ENCODE peak calls at places on chromosomes 5 and 9, in five cellular contexts. V is GM23338; G is effector memory CD4-positive, alpha-beta T cell; F is thyroid gland; M is PC-3. P is an unnamed sample.

GRCh38 chr9:99351647-99352046 is 129.6 kb downstream of the SEC61B start:
- DNase-seq in V (peak; percentile 33), G (no peak), F (no peak), M (no peak), P (no peak)

GRCh38 chr9:35407846-35408245 is 82.1 kb upstream of the RUSC2 start:
- DNase-seq in V (peak; percentile 4), G (no peak), F (no peak), M (no peak), P (no peak)

GRCh38 chr5:10832987-10833386 is 72.0 kb upstream of the DAP start:
- DNase-seq in V (no peak), G (no peak), F (no peak), M (no peak), P (no peak)

GRCh38 chr9:117462926-117463325 is 48.1 kb upstream of the ASTN2 start:
- DNase-seq in V (no peak), G (no peak), F (no peak), M (no peak), P (no peak)

GRCh38 chr9:108565651-108566378 is 290.0 kb downstream of the ACTL7B start:
- DNase-seq in V (peak; percentile 94), G (no peak), F (peak; percentile 47), M (peak; percentile 90), P (no peak)

GRCh38 chr5:19125956-19126713 is 861.9 kb downstream of the CDH18 start:
- DNase-seq in V (no peak), G (no peak), F (no peak), M (peak; percentile 57), P (no peak)

GRCh38 chr9:93039456-93039855 is 19.0 kb upstream of the SUSD3 start:
- DNase-seq in V (no peak), G (no peak), F (no peak), M (no peak), P (no peak)

GRCh38 chr5:139137703-139138102 is 60.5 kb downstream of the SIL1 start:
- DNase-seq in V (peak; percentile 64), G (no peak), F (no peak), M (peak; percentile 14), P (no peak)

GRCh38 chr9:128115187-128116103 is 12.1 kb downstream of the PTGES2 start:
- DNase-seq in V (no peak), G (no peak), F (peak; percentile 32), M (no peak), P (no peak)

GRCh38 chr5:14440598-14441401 is 140.8 kb upstream of the OTULINL start:
- DNase-seq in V (no peak), G (no peak), F (peak; percentile 50), M (no peak), P (no peak)

GRCh38 chr9:89999176-89999533 is 394.3 kb downstream of the GADD45G start:
- DNase-seq in V (no peak), G (no peak), F (peak; percentile 82), M (peak; percentile 55), P (no peak)

GRCh38 chr9:90001756-90002155 is 396.9 kb downstream of the GADD45G start:
- DNase-seq in V (no peak), G (no peak), F (no peak), M (no peak), P (no peak)

GRCh38 chr9:90000925-90001324 is 396.1 kb downstream of the GADD45G start:
- DNase-seq in V (no peak), G (no peak), F (no peak), M (no peak), P (no peak)

GRCh38 chr9:90002299-90003045 is 397.7 kb downstream of the GADD45G start:
- DNase-seq in V (no peak), G (no peak), F (no peak), M (no peak), P (no peak)

DNA sequence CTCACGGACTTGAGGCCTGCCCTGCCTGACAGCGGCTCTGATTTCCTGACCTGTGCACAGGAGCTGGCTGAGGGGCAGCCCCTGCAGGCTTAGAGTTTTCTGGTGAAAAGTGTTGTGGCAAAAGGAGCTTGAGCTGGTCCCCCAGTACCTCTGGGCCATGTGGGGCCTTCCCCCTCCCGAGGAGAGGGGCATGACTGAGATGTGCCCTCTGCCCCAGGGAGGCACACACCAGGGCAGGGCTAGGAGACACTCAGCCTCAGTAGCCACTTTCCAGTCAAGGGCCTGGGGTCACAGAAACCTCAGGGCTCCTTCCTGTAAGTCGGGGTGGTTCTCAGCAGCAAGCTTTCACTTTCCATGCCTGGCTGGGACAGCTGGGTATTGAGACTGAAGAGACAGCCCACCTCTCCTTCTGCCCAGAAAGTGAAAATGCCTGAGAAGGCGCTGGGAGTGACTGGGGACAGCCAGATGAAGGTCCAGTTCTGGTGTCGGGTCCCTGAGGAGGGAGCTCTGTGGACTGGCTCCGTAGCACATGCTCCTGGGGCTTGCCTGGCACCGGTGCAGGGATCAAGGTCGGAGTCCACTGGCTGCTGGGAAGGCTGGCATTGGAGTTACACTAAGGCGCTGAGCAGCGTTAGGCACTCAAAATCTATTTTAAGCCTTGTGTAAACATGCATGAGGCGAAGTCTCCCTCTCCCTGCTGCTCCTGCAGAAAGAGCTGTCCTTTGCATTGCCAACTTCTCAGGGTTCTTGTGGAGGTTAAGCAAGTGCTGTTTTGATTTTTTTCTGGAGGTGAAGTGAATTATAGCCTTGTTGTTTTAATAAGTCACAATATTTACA is 394.9 kb downstream of the GADD45G start:
- DNase-seq in V (peak; percentile 6), G (no peak), F (peak; percentile 88), M (peak; percentile 35), P (no peak)
- H3K4me3 ChIP-seq in V (no peak overlapping the region), G (peak overlapping the region; percentile 31), F (no peak overlapping the region), M (peak overlapping the region; percentile 39), P (peak overlapping the region; percentile 63)

DNA sequence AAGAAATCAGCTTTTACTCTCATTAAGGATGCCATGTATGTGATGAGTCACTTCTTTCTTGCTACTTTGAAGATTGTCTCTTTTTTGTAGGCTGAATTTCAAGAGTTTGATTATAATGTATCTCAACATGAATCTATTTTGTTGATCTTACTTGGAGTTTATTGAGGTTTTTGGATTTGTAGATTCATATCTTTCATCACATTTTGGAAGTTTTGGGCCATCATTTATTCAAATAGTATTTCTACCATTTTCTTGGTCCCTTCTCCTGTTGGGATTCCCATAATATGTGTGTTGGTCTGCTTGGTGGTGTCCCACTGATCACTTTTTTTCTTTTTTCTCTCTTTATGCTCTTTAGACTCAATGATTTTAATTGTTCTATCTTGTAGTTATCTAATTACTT is 116.3 kb downstream of the CNTLN start:
- DNase-seq in V (no peak), G (no peak), F (no peak), M (no peak), P (no peak)
- H3K27ac ChIP-seq in V (no peak overlapping the region), G (no peak overlapping the region), F (no peak overlapping the region), M (no peak overlapping the region), P (no peak overlapping the region)

GRCh38 chr5:6715758-6716633 is 2.8 kb downstream of the TENT4A start:
- DNase-seq in V (no peak), G (no peak), F (no peak), M (no peak), P (peak; percentile 33)
- H3K4me1 ChIP-seq in V (peaks cover 26% of the 10 kb centered on the region), G (peaks cover 34% of the 10 kb centered on the region), F (peaks cover 31% of the 10 kb centered on the region), M (peaks cover 42% of the 10 kb centered on the region), P (peaks cover 43% of the 10 kb centered on the region)

GRCh38 chr5:33438996-33439395 is 1.8 kb upstream of the TARS1 start:
- DNase-seq in V (no peak), G (no peak), F (no peak), M (no peak), P (no peak)
- H3K4me3 ChIP-seq in V (peak overlapping the region; percentile 95), G (no peak overlapping the region), F (no peak overlapping the region), M (peak overlapping the region; percentile 92), P (no peak overlapping the region)

GRCh38 chr9:84869091-84869490 is 199.6 kb downstream of the NTRK2 start:
- DNase-seq in V (no peak), G (no peak), F (no peak), M (no peak), P (no peak)

GRCh38 chr9:84866402-84866801 is 196.9 kb downstream of the NTRK2 start:
- DNase-seq in V (no peak), G (no peak), F (no peak), M (no peak), P (no peak)

GRCh38 chr9:84862786-84863185 is 193.3 kb downstream of the NTRK2 start:
- DNase-seq in V (peak; percentile 89), G (no peak), F (peak; percentile 5), M (no peak), P (no peak)

GRCh38 chr9:84863372-84863771 is 193.8 kb downstream of the NTRK2 start:
- DNase-seq in V (no peak), G (no peak), F (no peak), M (no peak), P (no peak)

DNA sequence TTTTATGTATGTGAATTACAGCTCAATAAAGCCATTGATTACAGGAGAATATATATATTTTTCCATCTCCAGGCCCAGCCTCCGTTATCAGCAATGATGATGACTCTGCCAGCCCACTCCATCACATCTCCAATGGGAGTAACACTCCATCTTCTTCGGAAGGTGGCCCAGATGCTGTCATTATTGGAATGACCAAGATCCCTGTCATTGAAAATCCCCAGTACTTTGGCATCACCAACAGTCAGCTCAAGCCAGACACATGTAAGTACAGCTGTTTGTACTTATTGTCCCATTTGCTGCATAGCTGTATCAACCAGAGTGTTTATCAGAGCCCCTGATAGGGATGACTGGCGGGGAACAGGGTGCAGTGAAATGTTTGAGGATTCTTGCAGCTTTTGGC is 197.6 kb downstream of the NTRK2 start:
- DNase-seq in V (no peak), G (no peak), F (no peak), M (no peak), P (no peak)
- H3K27ac ChIP-seq in V (no peak overlapping the region), G (no peak overlapping the region), F (no peak overlapping the region), M (no peak overlapping the region), P (no peak overlapping the region)

GRCh38 chr5:154253807-154254206 is 63.3 kb downstream of the GALNT10 start:
- DNase-seq in V (no peak), G (no peak), F (no peak), M (no peak), P (no peak)
- H3K4me1 ChIP-seq in V (peaks cover 12% of the 10 kb centered on the region), G (no peaks in the 10 kb centered on the region), F (peaks cover 9% of the 10 kb centered on the region), M (no peaks in the 10 kb centered on the region), P (no peaks in the 10 kb centered on the region)

DNA sequence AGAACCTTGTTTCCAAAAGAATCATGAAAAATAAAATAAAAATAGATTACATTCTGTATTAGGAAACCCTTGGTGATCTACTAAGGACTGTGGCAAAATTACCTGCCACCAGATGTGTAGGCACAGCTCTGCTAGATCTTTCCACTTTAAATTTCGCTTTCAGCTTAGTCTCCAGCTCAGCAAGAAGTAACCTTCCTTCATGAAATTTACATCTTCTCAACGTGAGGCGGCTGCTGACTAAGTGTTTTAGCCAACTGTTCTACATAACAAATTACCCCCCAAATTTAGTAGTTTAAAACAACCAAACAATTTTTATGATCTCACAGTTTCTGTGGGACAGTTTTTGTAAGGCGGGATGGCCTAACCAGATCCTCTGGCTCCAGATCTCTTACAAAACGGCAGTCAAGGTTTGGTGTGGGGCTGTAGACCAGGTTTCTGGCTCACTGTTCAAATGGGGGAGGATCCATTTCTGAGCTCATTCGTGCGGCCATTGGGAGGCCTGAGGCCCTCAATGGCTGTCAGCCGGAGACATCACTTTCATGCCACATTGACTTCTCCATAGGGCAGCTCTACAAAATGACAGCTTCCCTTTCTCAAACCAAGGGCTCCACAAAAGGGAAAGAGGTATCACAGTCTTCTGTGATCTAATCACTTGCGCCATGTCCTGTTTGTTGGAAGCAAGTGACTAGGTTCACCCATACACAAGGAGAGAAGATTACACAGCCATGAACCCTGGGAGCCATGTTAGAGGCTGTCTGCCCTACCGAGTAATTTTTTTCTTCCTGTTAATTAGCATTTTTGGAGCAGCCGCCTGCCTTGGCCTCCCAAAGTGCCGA is 32.9 kb upstream of the GOLPH3 start:
- DNase-seq in V (no peak), G (no peak), F (no peak), M (no peak), P (no peak)
- H3K4me3 ChIP-seq in V (no peak overlapping the region), G (no peak overlapping the region), F (no peak overlapping the region), M (no peak overlapping the region), P (no peak overlapping the region)

P was measured in naive thymus-derived CD4-positive, alpha-beta T cell.